ENCODE peak calls at places on chromosome 6, in seven cellular contexts. One of them, this sample, is unnamed.

GRCh38 chr6:128482642-128483041 is 37.8 kb downstream of the PTPRK start:
- DNase-seq in hypothalamus: no peak
- DNase-seq in fibroblast of mammary gland: no peak
- DNase-seq in RPMI7951: no peak
- DNase-seq in SW480: no peak
- DNase-seq in SJSA1: no peak
- DNase-seq in esophagus muscularis mucosa: no peak
- DNase-seq in this sample: no peak

GRCh38 chr6:154213782-154214181 is 142.8 kb downstream of the IPCEF1 start:
- DNase-seq in RPMI7951: no peak
- DNase-seq in hypothalamus: no peak
- DNase-seq in SW480: no peak
- DNase-seq in esophagus muscularis mucosa: no peak
- DNase-seq in SJSA1: no peak
- DNase-seq in fibroblast of mammary gland: no peak
- DNase-seq in this sample: no peak

GRCh38 chr6:37442416-37443218 is 9.6 kb downstream of the CMTR1 start:
- DNase-seq in fibroblast of mammary gland: no peak
- DNase-seq in SW480: no peak
- DNase-seq in hypothalamus: no peak
- DNase-seq in SJSA1: no peak
- DNase-seq in esophagus muscularis mucosa: no peak
- DNase-seq in RPMI7951: no peak
- DNase-seq in this sample: no peak

GRCh38 chr6:33030245-33030644 is 20.9 kb upstream of the HLA-DOA start:
- DNase-seq in hypothalamus: no peak
- DNase-seq in SJSA1: no peak
- DNase-seq in fibroblast of mammary gland: no peak
- DNase-seq in esophagus muscularis mucosa: no peak
- DNase-seq in RPMI7951: no peak
- DNase-seq in SW480: no peak
- DNase-seq in this sample: no peak

GRCh38 chr6:16723833-16724232 is 37.4 kb downstream of the ATXN1 start:
- DNase-seq in hypothalamus: no peak
- DNase-seq in RPMI7951: peak; percentile 93
- DNase-seq in SW480: peak; percentile 90
- DNase-seq in esophagus muscularis mucosa: no peak
- DNase-seq in SJSA1: peak; percentile 80
- DNase-seq in fibroblast of mammary gland: peak; percentile 96
- DNase-seq in this sample: peak; percentile 99

GRCh38 chr6:152273002-152273401 is 364.2 kb downstream of the SYNE1 start:
- DNase-seq in SJSA1: no peak
- DNase-seq in SW480: no peak
- DNase-seq in esophagus muscularis mucosa: no peak
- DNase-seq in RPMI7951: no peak
- DNase-seq in hypothalamus: no peak
- DNase-seq in fibroblast of mammary gland: peak; percentile 61
- DNase-seq in this sample: peak; percentile 81

GRCh38 chr6:156839591-156840001 is 62.4 kb downstream of the ARID1B start:
- DNase-seq in RPMI7951: no peak
- DNase-seq in SJSA1: no peak
- DNase-seq in fibroblast of mammary gland: peak; percentile 92
- DNase-seq in esophagus muscularis mucosa: no peak
- DNase-seq in SW480: no peak
- DNase-seq in hypothalamus: no peak
- DNase-seq in this sample: peak; percentile 35

GRCh38 chr6:16198061-16198705 is 40.2 kb upstream of the GMPR start:
- DNase-seq in hypothalamus: no peak
- DNase-seq in SW480: no peak
- DNase-seq in SJSA1: no peak
- DNase-seq in RPMI7951: no peak
- DNase-seq in fibroblast of mammary gland: no peak
- DNase-seq in esophagus muscularis mucosa: no peak
- DNase-seq in this sample: no peak

GRCh38 chr6:160261120-160261450 is 2.5 kb upstream of the SLC22A2 start:
- DNase-seq in SJSA1: no peak
- DNase-seq in SW480: no peak
- DNase-seq in hypothalamus: no peak
- DNase-seq in fibroblast of mammary gland: no peak
- DNase-seq in esophagus muscularis mucosa: peak; percentile 55
- DNase-seq in RPMI7951: no peak
- DNase-seq in this sample: no peak

GRCh38 chr6:67898875-67899274 is 736.2 kb upstream of the ADGRB3 start:
- DNase-seq in RPMI7951: no peak
- DNase-seq in SW480: no peak
- DNase-seq in esophagus muscularis mucosa: no peak
- DNase-seq in hypothalamus: no peak
- DNase-seq in SJSA1: no peak
- DNase-seq in fibroblast of mammary gland: no peak
- DNase-seq in this sample: no peak

GRCh38 chr6:84667252-84668213 is 96.9 kb downstream of the TBX18 start:
- DNase-seq in fibroblast of mammary gland: no peak
- DNase-seq in esophagus muscularis mucosa: no peak
- DNase-seq in SJSA1: no peak
- DNase-seq in RPMI7951: no peak
- DNase-seq in SW480: no peak
- DNase-seq in hypothalamus: no peak
- DNase-seq in this sample: peak; percentile 36

GRCh38 chr6:35468980-35469710 is 944 bp downstream of the RPL10A start:
- DNase-seq in RPMI7951: no peak
- DNase-seq in SW480: no peak
- DNase-seq in hypothalamus: no peak
- DNase-seq in SJSA1: no peak
- DNase-seq in esophagus muscularis mucosa: no peak
- DNase-seq in fibroblast of mammary gland: no peak
- DNase-seq in this sample: no peak

GRCh38 chr6:12572884-12573824 is 143.4 kb upstream of the PHACTR1 start:
- DNase-seq in SJSA1: peak; percentile 89
- DNase-seq in RPMI7951: peak; percentile 93
- DNase-seq in SW480: peak; percentile 12
- DNase-seq in hypothalamus: no peak
- DNase-seq in fibroblast of mammary gland: peak; percentile 44
- DNase-seq in esophagus muscularis mucosa: no peak
- DNase-seq in this sample: peak; percentile 92

GRCh38 chr6:109139109-109139508 is 43.8 kb downstream of the CEP57L1 start:
- DNase-seq in SW480: peak; percentile 4
- DNase-seq in fibroblast of mammary gland: peak; percentile 73
- DNase-seq in esophagus muscularis mucosa: no peak
- DNase-seq in RPMI7951: peak; percentile 54
- DNase-seq in hypothalamus: no peak
- DNase-seq in SJSA1: peak; percentile 54
- DNase-seq in this sample: peak; percentile 36

GRCh38 chr6:498795-499231 is 107.3 kb downstream of the IRF4 start:
- DNase-seq in esophagus muscularis mucosa: no peak
- DNase-seq in hypothalamus: no peak
- DNase-seq in SW480: no peak
- DNase-seq in RPMI7951: peak; percentile 14
- DNase-seq in fibroblast of mammary gland: no peak
- DNase-seq in SJSA1: no peak
- DNase-seq in this sample: no peak

GRCh38 chr6:69994251-69994650 is 127.9 kb downstream of the COL19A1 start:
- DNase-seq in fibroblast of mammary gland: no peak
- DNase-seq in SW480: no peak
- DNase-seq in esophagus muscularis mucosa: no peak
- DNase-seq in SJSA1: no peak
- DNase-seq in hypothalamus: no peak
- DNase-seq in RPMI7951: no peak
- DNase-seq in this sample: peak; percentile 3

GRCh38 chr6:100432136-100432535 is 32.6 kb downstream of the SIM1 start:
- DNase-seq in SW480: no peak
- DNase-seq in hypothalamus: no peak
- DNase-seq in RPMI7951: no peak
- DNase-seq in fibroblast of mammary gland: no peak
- DNase-seq in esophagus muscularis mucosa: peak; percentile 29
- DNase-seq in SJSA1: no peak
- DNase-seq in this sample: no peak

GRCh38 chr6:13468839-13469238 is 18.6 kb downstream of the GFOD1 start:
- DNase-seq in RPMI7951: no peak
- DNase-seq in esophagus muscularis mucosa: no peak
- DNase-seq in hypothalamus: no peak
- DNase-seq in SW480: no peak
- DNase-seq in fibroblast of mammary gland: no peak
- DNase-seq in SJSA1: no peak
- DNase-seq in this sample: no peak

GRCh38 chr6:88843040-88843439 is 120.4 kb downstream of the RNGTT start:
- DNase-seq in SJSA1: no peak
- DNase-seq in esophagus muscularis mucosa: no peak
- DNase-seq in fibroblast of mammary gland: peak; percentile 78
- DNase-seq in SW480: no peak
- DNase-seq in RPMI7951: peak; percentile 45
- DNase-seq in hypothalamus: no peak
- DNase-seq in this sample: peak; percentile 87